ENCODE peak calls at places on chromosomes 13 and 19, in six cellular contexts. M is GM12878, C is hepatocyte, T is IMR-90, S is fibroblast of lung, V is GM23248. F is an unnamed sample.

GRCh38 chr13:76854894-76855293 is 31.3 kb downstream of the KCTD12 start:
- DNase-seq in V (peak; percentile 49), T (peak; percentile 16), C (no peak), M (no peak), S (peak; percentile 9), F (peak; percentile 32)

GRCh38 chr19:15864824-15865223 is 33.0 kb downstream of the CYP4F2 start:
- DNase-seq in S (no peak), V (no peak), T (no peak), M (no peak), C (no peak), F (no peak)

GRCh38 chr13:85665286-85665685 is 133.9 kb downstream of the SLITRK6 start:
- DNase-seq in T (peak; percentile 82), M (no peak), C (peak; percentile 8), S (peak; percentile 52), V (no peak), F (peak; percentile 65)

GRCh38 chr13:75725784-75726183 is 89.7 kb downstream of the LMO7 start:
- DNase-seq in T (no peak), V (no peak), C (no peak), M (no peak), S (no peak), F (no peak)

GRCh38 chr19:51571599-51571998 is 516 bp downstream of the ZNF175 start:
- DNase-seq in T (peak; percentile 12), M (no peak), C (no peak), V (peak; percentile 56), S (no peak), F (no peak)

GRCh38 chr19:5809053-5809452 is 4.2 kb downstream of the NRTN start:
- DNase-seq in M (no peak), V (no peak), S (no peak), T (no peak), C (peak; percentile 14), F (no peak)

GRCh38 chr19:56837892-56838679 is 2.4 kb downstream of the PEG3 start:
- DNase-seq in C (no peak), S (peak; percentile 68), M (no peak), V (peak; percentile 60), T (no peak), F (no peak)

GRCh38 chr19:10104665-10105221 is 1.4 kb upstream of the PPAN start:
- DNase-seq in V (no peak), M (peak; percentile 100), S (no peak), T (no peak), C (no peak), F (no peak)

GRCh38 chr19:9871626-9872338 is 36.7 kb downstream of the PIN1 start:
- DNase-seq in M (no peak), T (no peak), S (no peak), C (no peak), V (no peak), F (no peak)

GRCh38 chr19:49929121-49929610 is at the start of the genes ATF5 and NUP62:
- DNase-seq in V (peak; percentile 89), C (peak; percentile 96), T (peak; percentile 75), S (peak; percentile 84), M (peak; percentile 46), F (peak; percentile 58)

GRCh38 chr13:19586904-19587634 is 25.7 kb upstream of the TPTE2 start:
- DNase-seq in S (peak; percentile 16), V (peak; percentile 26), T (peak; percentile 34), M (peak; percentile 65), C (no peak), F (peak; percentile 41)

GRCh38 chr13:49444517-49445395 is 682 bp downstream of the SETDB2 start:
- DNase-seq in C (peak; percentile 70), T (peak; percentile 68), V (peak; percentile 83), S (peak; percentile 69), M (peak; percentile 46), F (peak; percentile 63)

GRCh38 chr13:114110091-114110829 is 22.2 kb downstream of the RASA3 start:
- DNase-seq in V (peak; percentile 42), M (no peak), T (no peak), C (no peak), S (no peak), F (no peak)

GRCh38 chr13:94952787-94953186 is 240.4 kb upstream of the SOX21 start:
- DNase-seq in M (no peak), S (no peak), C (no peak), T (no peak), V (no peak), F (no peak)

GRCh38 chr13:40381935-40382764 is 284.3 kb downstream of the FOXO1 start:
- DNase-seq in V (no peak), C (no peak), T (no peak), M (no peak), S (no peak), F (no peak)

GRCh38 chr19:19615086-19615485 is 3.4 kb downstream of the PBX4 start:
- DNase-seq in T (peak; percentile 46), C (no peak), V (peak; percentile 72), S (no peak), M (no peak), F (peak; percentile 24)
- H2AFZ ChIP-seq in T (no peak overlapping the region), C (no peak overlapping the region), V (no peak overlapping the region), S (no peak overlapping the region), M (no peak overlapping the region), F (no peak overlapping the region)

GRCh38 chr19:1648156-1648925 is 4.1 kb downstream of the TCF3 start:
- DNase-seq in C (no peak), S (no peak), T (no peak), V (no peak), M (peak; percentile 84), F (no peak)
- H4K20me1 ChIP-seq in C (peaks cover 31% of the 10 kb centered on the region), S (no peaks in the 10 kb centered on the region), T (peaks cover 47% of the 10 kb centered on the region), V (no peaks in the 10 kb centered on the region), M (no peaks in the 10 kb centered on the region), F (peaks cover 71% of the 10 kb centered on the region)

GRCh38 chr19:7784856-7785255 is 21.8 kb downstream of the CLEC4M start:
- DNase-seq in V (no peak), C (no peak), M (no peak), T (no peak), S (no peak), F (no peak)

GRCh38 chr19:7778081-7778480 is 15.0 kb downstream of the CLEC4M start:
- DNase-seq in V (no peak), S (no peak), M (no peak), T (no peak), C (no peak), F (no peak)

GRCh38 chr19:7783991-7784421 is 21.0 kb downstream of the CLEC4M start:
- DNase-seq in V (peak; percentile 67), T (peak; percentile 72), C (peak; percentile 58), M (no peak), S (peak; percentile 53), F (no peak)

GRCh38 chr19:7779631-7780486 is 16.8 kb downstream of the CLEC4M start:
- DNase-seq in T (no peak), S (no peak), V (no peak), C (no peak), M (no peak), F (no peak)

GRCh38 chr19:7781157-7781556 is 18.1 kb downstream of the CLEC4M start:
- DNase-seq in S (no peak), M (no peak), C (no peak), T (no peak), V (no peak), F (no peak)
- H2AFZ ChIP-seq in S (no peak overlapping the region), M (no peak overlapping the region), C (no peak overlapping the region), T (no peak overlapping the region), V (no peak overlapping the region), F (no peak overlapping the region)

DNA sequence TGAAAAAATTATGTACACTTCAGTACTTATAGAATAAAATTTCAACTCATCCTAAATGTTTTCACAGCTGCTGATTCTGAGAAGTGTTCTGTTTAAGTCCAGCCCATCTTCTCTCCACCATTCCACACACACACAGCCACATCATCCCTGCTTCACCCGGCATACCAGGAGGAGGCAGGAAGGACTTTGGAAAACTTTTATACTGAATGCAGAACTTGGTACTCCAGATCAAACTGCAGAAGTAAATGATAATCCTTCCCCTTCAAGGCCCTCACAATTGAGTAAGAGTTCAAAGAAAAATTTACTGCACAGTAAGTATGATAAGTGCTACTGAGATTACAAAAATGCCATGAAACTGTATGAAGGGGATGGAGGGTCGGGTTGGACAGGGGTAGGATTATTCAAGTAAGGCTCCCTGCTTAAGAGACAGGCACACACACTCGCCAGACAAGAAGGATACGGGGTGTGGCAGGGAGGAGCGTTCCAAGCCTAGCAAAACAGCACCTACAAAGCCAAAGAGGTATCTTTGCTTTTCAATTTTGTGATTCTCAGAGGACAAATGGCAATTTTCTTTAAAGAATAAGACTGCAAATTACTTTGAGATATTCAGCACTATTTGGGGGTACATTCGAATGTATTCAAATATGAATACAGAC is 2.6 kb downstream of the USP12 start:
- DNase-seq in M (no peak), T (peak; percentile 39), V (peak; percentile 42), C (peak; percentile 16), S (no peak), F (no peak)
- H4K20me1 ChIP-seq in M (no peaks in the 10 kb centered on the region), T (peaks cover 43% of the 10 kb centered on the region), V (peaks cover 10% of the 10 kb centered on the region), C (peaks cover 61% of the 10 kb centered on the region), S (peaks cover 6% of the 10 kb centered on the region), F (peaks cover 57% of the 10 kb centered on the region)

GRCh38 chr13:33249894-33250293 is 35.7 kb downstream of the STARD13 start:
- DNase-seq in V (no peak), C (no peak), T (no peak), S (no peak), M (no peak), F (no peak)
- H2AFZ ChIP-seq in V (no peak overlapping the region), C (no peak overlapping the region), T (no peak overlapping the region), S (no peak overlapping the region), M (no peak overlapping the region), F (no peak overlapping the region)

F was measured in astrocyte.